ENCODE peak calls at places on chromosomes 6 and 20, in four cellular contexts. F, A, Y and O are unnamed samples.

GRCh38 chr20:36491901-36492617 is 49.3 kb upstream of the MYL9 start:
- DNase-seq in F (peak), A (no peak), Y (peak), O (no peak)

GRCh38 chr6:53495496-53495895 is 49.4 kb downstream of the GCLC start:
- DNase-seq in F (no peak), A (no peak), Y (no peak), O (no peak)

GRCh38 chr20:60030471-60030870 is 72.2 kb downstream of the CDH26 start:
- DNase-seq in F (no peak), A (no peak), Y (no peak), O (no peak)

GRCh38 chr20:33674294-33675126 is at the start of gene NECAB3:
- DNase-seq in F (peak), A (peak), Y (no peak), O (no peak)

GRCh38 chr6:51429042-51429712 is 610.5 kb downstream of the TFAP2B start:
- DNase-seq in F (no peak), A (no peak), Y (no peak), O (no peak)

GRCh38 chr6:110366241-110366640 is 8.1 kb upstream of the METTL24 start:
- DNase-seq in F (no peak), A (no peak), Y (no peak), O (no peak)

GRCh38 chr6:30071081-30071818 is 4.3 kb downstream of the PPP1R11 start:
- DNase-seq in F (no peak), A (no peak), Y (no peak), O (no peak)

GRCh38 chr20:43974665-43975064 is 60.0 kb downstream of the TOX2 start:
- DNase-seq in F (no peak), A (no peak), Y (no peak), O (no peak)

GRCh38 chr20:34560141-34560523 is 1.6 kb downstream of the MAP1LC3A start:
- DNase-seq in F (no peak), A (no peak), Y (no peak), O (no peak)

GRCh38 chr6:154167163-154167562 is 128.1 kb downstream of the OPRM1 start:
- DNase-seq in F (no peak), A (no peak), Y (no peak), O (no peak)

GRCh38 chr20:11231742-11232141 is 557.9 kb upstream of the JAG1 start:
- DNase-seq in F (no peak), A (no peak), Y (no peak), O (no peak)

GRCh38 chr6:87789198-87789899 is 87.3 kb upstream of the AKIRIN2 start:
- DNase-seq in F (no peak), A (no peak), Y (no peak), O (no peak)

GRCh38 chr6:96157018-96157565 is 141.3 kb downstream of the FUT9 start:
- DNase-seq in F (no peak), A (no peak), Y (no peak), O (no peak)

GRCh38 chr6:81295310-81295709 is 457.2 kb downstream of the TENT5A start:
- DNase-seq in F (no peak), A (no peak), Y (no peak), O (no peak)

GRCh38 chr20:58995461-58996225 is 11.4 kb downstream of the CTSZ start:
- DNase-seq in F (no peak), A (peak), Y (no peak), O (no peak)

GRCh38 chr6:38034269-38034914 is 214.9 kb downstream of the ZFAND3 start:
- DNase-seq in F (no peak), A (no peak), Y (no peak), O (no peak)

GRCh38 chr6:28598757-28599686 is 73.3 kb downstream of the GPX5 start:
- DNase-seq in F (no peak), A (no peak), Y (no peak), O (no peak)

GRCh38 chr20:60264024-60264709 is 305.9 kb downstream of the CDH26 start:
- DNase-seq in F (no peak), A (no peak), Y (no peak), O (no peak)

GRCh38 chr20:29878281-29878741 is 1379.2 kb upstream of the DEFB115 start:
- DNase-seq in F (no peak), A (peak), Y (no peak), O (no peak)

GRCh38 chr6:150391890-150392289 is 23.1 kb downstream of the IYD start:
- DNase-seq in F (no peak), A (no peak), Y (no peak), O (no peak)

GRCh38 chr6:13355969-13356368 is 27.6 kb upstream of the TBC1D7 start:
- DNase-seq in F (no peak), A (no peak), Y (no peak), O (no peak)

GRCh38 chr6:148716811-148717210 is 30.0 kb upstream of the UST start:
- DNase-seq in F (no peak), A (no peak), Y (no peak), O (no peak)

GRCh38 chr6:44494011-44494501 is 106.5 kb downstream of the CDC5L start:
- DNase-seq in F (no peak), A (no peak), Y (no peak), O (peak)

GRCh38 chr20:54346269-54346668 is 129.1 kb upstream of the DOK5 start:
- DNase-seq in F (no peak), A (no peak), Y (no peak), O (no peak)

GRCh38 chr20:1872456-1873183 is 22.6 kb upstream of the SIRPA start:
- DNase-seq in F (no peak), A (no peak), Y (no peak), O (no peak)